ENCODE peak calls at places on chromosome 2, in eight cellular contexts. I is astrocyte of the spinal cord, Z is body of pancreas, L is colonic mucosa, F is progenitor cell of endocrine pancreas, E is AG10803, T is RWPE1, S is GM20000. M is an unnamed sample.

GRCh38 chr2:53769318-53769945 is 1.8 kb downstream of the CHAC2 start:
- DNase-seq in I (no peak), Z (no peak), L (no peak), F (no peak), E (no peak), T (no peak), S (no peak), M (no peak)

GRCh38 chr2:1137992-1138391 is 187.3 kb downstream of the SNTG2 start:
- DNase-seq in I (no peak), Z (no peak), L (no peak), F (no peak), E (no peak), T (no peak), S (no peak), M (no peak)

GRCh38 chr2:177586154-177586553 is 193.6 kb downstream of the AGPS start:
- DNase-seq in I (no peak), Z (no peak), L (no peak), F (no peak), E (no peak), T (no peak), S (no peak), M (no peak)

GRCh38 chr2:132936261-132936660 is 266.3 kb upstream of the LYPD1 start:
- DNase-seq in I (peak), Z (no peak), L (no peak), F (no peak), E (peak), T (no peak), S (no peak), M (no peak)

GRCh38 chr2:150647943-150648342 is 160.5 kb upstream of the RND3 start:
- DNase-seq in I (no peak), Z (no peak), L (no peak), F (no peak), E (no peak), T (no peak), S (no peak), M (no peak)

GRCh38 chr2:154758871-154759270 is 60.4 kb downstream of the KCNJ3 start:
- DNase-seq in I (no peak), Z (no peak), L (no peak), F (no peak), E (no peak), T (no peak), S (no peak), M (no peak)

GRCh38 chr2:108364676-108365297 is 13.0 kb upstream of the SULT1C4 start:
- DNase-seq in I (no peak), Z (no peak), L (no peak), F (no peak), E (peak), T (no peak), S (no peak), M (no peak)

GRCh38 chr2:111194835-111195621 is 74.3 kb downstream of the BCL2L11 start:
- DNase-seq in I (peak), Z (no peak), L (no peak), F (no peak), E (no peak), T (no peak), S (peak), M (peak)

GRCh38 chr2:173048901-173049661 is 26.6 kb upstream of the MAP3K20 start:
- DNase-seq in I (peak), Z (peak), L (peak), F (no peak), E (peak), T (peak), S (peak), M (peak)

GRCh38 chr2:86622878-86623548 is 652 bp downstream of the RNF103 start:
- DNase-seq in I (peak), Z (peak), L (peak), F (peak), E (no peak), T (no peak), S (peak), M (peak)

GRCh38 chr2:215671691-215672090 is 235.8 kb upstream of the FN1 start:
- DNase-seq in I (no peak), Z (no peak), L (no peak), F (no peak), E (no peak), T (no peak), S (no peak), M (no peak)
- TF ChIP-seq CTCF in I (no peak), Z (no peak), L (no peak), F (no peak), E (no peak), T (no peak), S (no peak), M (no peak)

DNA sequence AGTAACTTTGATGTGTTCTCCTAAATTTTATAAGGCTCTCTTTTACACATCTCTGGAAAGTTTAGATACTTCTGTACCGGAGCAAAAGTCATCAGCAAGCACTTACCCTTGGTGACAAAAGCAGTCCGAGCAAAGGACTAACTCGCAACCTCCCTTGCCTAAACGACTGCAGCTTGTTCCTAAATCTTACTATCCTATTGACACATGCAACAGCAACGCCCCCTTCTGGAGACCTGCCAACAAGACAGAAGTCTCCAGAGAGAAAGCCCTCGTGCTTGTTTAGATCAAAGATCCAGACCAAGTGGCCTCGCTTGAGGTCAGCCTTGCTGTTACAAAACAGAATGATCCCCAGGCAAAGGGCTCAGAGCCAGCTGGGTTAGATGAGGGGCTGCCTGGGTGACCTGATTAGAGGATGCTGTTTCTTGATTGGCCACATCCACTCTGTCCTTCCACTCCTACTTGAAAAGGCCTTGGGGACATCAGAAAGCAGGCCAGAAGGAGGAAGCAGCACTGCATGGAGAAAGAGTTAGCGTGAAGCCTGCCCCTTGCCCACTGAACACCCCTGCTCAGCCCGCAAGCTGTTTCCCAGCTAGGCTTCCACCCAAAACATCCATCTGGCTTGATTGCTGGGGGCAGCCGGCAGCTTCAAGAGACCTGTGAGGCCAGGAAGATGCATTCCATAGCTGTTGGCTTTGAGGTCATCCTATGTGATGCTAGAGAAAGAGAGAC is 94.3 kb downstream of the HNRNPLL start:
- DNase-seq in I (peak), Z (peak), L (peak), F (peak), E (peak), T (peak), S (peak), M (peak)
- TF ChIP-seq CTCF in I (peak), Z (no peak), L (peak), F (peak), E (peak), T (peak), S (peak), M (peak)

DNA sequence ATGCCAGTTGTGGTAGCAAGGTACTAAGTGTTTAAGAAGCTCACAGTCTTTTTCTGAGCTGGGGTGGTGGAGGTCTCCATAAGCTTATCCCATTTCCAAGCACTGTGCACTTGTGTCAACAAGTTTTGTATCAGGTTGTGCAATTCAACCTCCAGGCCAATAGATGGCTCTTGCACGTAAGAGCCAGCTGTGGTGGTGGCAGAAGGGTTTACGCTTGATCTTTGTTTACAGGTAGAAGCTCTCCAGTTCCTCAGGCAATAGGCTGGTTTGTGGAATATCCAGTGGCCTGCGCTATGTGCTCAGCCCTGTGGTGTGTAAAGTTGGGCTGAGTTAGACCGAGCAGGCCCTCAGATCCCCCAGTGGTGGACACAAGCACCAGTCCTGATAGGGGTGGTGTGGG is 89.7 kb upstream of the CNTNAP5 start:
- DNase-seq in I (no peak), Z (no peak), L (no peak), F (no peak), E (no peak), T (no peak), S (no peak), M (no peak)
- TF ChIP-seq CTCF in I (no peak), Z (no peak), L (no peak), F (no peak), E (no peak), T (no peak), S (no peak), M (no peak)

DNA sequence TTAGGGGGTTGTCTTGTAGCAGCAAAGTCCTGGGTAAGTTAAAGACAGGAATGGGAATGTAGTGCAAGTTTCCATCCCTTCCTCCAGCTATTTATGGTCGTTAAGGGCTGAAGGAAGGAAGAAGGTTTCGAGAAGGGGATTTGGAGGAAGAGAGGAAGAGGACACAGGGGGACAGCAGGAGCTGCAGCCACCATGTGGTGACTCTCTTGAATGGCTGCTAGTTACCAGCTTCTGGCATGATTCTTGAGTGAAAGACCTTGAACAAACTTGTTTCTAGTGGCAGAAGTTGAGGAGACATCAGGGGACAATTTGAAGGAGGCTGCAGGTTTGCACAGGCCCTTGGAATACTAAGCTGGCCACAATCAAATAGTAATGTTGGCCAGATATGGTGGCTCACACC is 116.6 kb downstream of the MTX2 start:
- DNase-seq in I (no peak), Z (no peak), L (no peak), F (no peak), E (no peak), T (no peak), S (no peak), M (no peak)
- TF ChIP-seq CTCF in I (no peak), Z (no peak), L (no peak), F (peak), E (peak), T (no peak), S (no peak), M (no peak)

GRCh38 chr2:232365621-232366321 is 12.8 kb upstream of the ALPP start:
- DNase-seq in I (peak), Z (peak), L (no peak), F (no peak), E (peak), T (no peak), S (no peak), M (no peak)
- TF ChIP-seq CTCF in I (peak), Z (no peak), L (peak), F (peak), E (peak), T (no peak), S (no peak), M (no peak)

DNA sequence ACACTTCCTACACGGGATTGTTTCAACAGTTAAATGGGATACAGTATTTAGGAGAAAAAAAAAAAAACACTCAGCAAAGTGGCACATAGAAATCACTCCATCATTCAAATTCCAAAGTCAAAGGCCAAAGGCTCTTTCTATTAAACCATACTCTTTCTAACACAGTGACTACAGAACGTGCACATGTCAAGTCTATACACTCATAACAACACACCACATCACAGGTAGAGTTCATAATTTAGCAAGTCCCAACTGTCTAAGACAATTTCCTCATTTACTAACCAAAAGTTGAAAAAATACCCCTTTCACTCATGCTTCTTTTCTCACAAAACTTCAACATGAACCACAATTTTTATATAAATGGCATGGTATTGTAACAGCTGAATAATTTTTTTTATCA is 70.8 kb downstream of the MBOAT2 start:
- DNase-seq in I (no peak), Z (no peak), L (no peak), F (no peak), E (no peak), T (no peak), S (no peak), M (no peak)
- TF ChIP-seq CTCF in I (no peak), Z (no peak), L (no peak), F (no peak), E (no peak), T (no peak), S (no peak), M (no peak)

DNA sequence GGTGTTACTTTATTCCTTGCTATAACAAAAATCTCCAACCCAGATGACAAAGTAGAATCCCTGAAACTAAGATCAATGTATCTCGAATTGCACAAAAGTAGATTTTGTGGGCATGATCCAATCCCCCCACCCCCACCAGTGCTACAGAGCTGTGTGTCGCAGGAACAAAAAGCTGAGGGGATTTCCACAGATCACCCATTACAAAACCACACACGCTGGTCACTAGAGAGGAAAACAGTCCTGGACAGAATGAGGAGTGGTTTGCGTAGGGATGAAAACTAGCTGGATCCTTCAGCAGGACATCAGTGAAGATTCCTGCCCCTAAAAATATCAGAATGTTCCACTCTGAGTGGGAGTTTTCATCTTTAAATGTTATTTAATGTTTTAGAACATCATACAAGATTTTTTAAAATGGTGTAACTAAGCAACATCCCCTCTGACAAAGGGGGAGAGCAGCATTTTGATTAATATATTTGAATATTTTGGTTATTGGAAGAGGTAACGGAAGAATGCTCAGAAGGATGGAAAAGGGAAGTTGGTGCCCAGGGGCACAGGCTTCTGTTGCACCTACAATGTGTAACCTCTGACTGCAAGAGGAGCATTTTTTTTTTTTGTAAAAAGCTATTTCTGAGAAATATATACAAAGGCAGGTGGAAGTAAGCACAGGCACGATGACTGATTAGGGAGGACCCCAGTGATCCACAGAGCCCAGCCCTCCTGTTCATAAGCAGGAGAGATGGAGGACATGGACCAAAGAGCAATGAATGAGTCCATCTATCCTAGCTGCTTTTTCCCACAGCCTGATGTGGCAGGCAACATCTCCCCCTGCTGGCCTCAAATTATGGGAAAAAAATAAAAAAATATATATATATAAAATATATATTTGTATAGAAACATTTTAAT is 165.6 kb upstream of the STK17B start:
- DNase-seq in I (peak), Z (no peak), L (no peak), F (no peak), E (peak), T (peak), S (peak), M (no peak)
- TF ChIP-seq CTCF in I (peak), Z (peak), L (peak), F (peak), E (peak), T (no peak), S (no peak), M (no peak)